ENCODE peak calls at places on chromosome 5, in six cellular contexts. M is MV-4-11, K is T follicular helper cell, T is HFF-Myc, N is COR-L47, Z is Right ventricle myocardium superior. V is an unnamed sample.

GRCh38 chr5:88925692-88926490 is 42.9 kb upstream of the MEF2C start:
- DNase-seq in M (no peak), K (no peak), T (no peak), N (no peak), Z (no peak), V (no peak)

GRCh38 chr5:125685771-125686170 is 737.4 kb upstream of the GRAMD2B start:
- DNase-seq in M (no peak), K (no peak), T (no peak), N (no peak), Z (no peak), V (no peak)

GRCh38 chr5:134545070-134545868 is 19.8 kb downstream of the JADE2 start:
- DNase-seq in M (peak; percentile 85), K (no peak), T (no peak), N (no peak), Z (peak; percentile 90), V (no peak)

GRCh38 chr5:39523821-39524220 is 99.0 kb upstream of the DAB2 start:
- DNase-seq in M (no peak), K (no peak), T (no peak), N (no peak), Z (no peak), V (no peak)

GRCh38 chr5:149466457-149466972 is 84.7 kb downstream of the CSNK1A1 start:
- DNase-seq in M (peak; percentile 58), K (no peak), T (peak; percentile 49), N (no peak), Z (peak; percentile 40), V (no peak)

GRCh38 chr5:98510111-98510510 is 263.4 kb upstream of the RGMB start:
- DNase-seq in M (no peak), K (no peak), T (no peak), N (peak; percentile 44), Z (no peak), V (no peak)

GRCh38 chr5:178404987-178405386 is 172.4 kb upstream of the PHYKPL start:
- DNase-seq in M (peak; percentile 85), K (no peak), T (no peak), N (no peak), Z (no peak), V (no peak)

GRCh38 chr5:80998590-80998979 is 38.4 kb downstream of the RASGRF2 start:
- DNase-seq in M (no peak), K (no peak), T (no peak), N (no peak), Z (no peak), V (no peak)

GRCh38 chr5:172724203-172724602 is 46.8 kb downstream of the DUSP1 start:
- DNase-seq in M (no peak), K (no peak), T (no peak), N (no peak), Z (no peak), V (no peak)

GRCh38 chr5:179263391-179264052 is 81.7 kb downstream of the ADAMTS2 start:
- DNase-seq in M (no peak), K (no peak), T (no peak), N (no peak), Z (peak; percentile 39), V (no peak)

GRCh38 chr5:139636975-139637408 is 11.2 kb upstream of the CXXC5 start:
- DNase-seq in M (peak; percentile 43), K (no peak), T (no peak), N (no peak), Z (no peak), V (peak; percentile 79)

GRCh38 chr5:89729623-89730390 is 679.7 kb downstream of the CETN3 start:
- DNase-seq in M (no peak), K (no peak), T (no peak), N (peak; percentile 25), Z (no peak), V (no peak)

GRCh38 chr5:143705416-143705815 is 106.5 kb upstream of the HMHB1 start:
- DNase-seq in M (no peak), K (no peak), T (no peak), N (no peak), Z (no peak), V (no peak)

GRCh38 chr5:142432369-142432863 is 107.6 kb upstream of the SPRY4 start:
- DNase-seq in M (no peak), K (no peak), T (no peak), N (peak; percentile 12), Z (no peak), V (peak; percentile 30)

GRCh38 chr5:122263352-122264030 is 48.5 kb upstream of the SNCAIP start:
- DNase-seq in M (no peak), K (no peak), T (no peak), N (no peak), Z (no peak), V (no peak)

GRCh38 chr5:132662925-132663770 is 5.2 kb downstream of the IL13 start:
- DNase-seq in M (peak; percentile 16), K (no peak), T (no peak), N (no peak), Z (no peak), V (peak; percentile 86)

GRCh38 chr5:74433255-74434123 is 207.0 kb downstream of the ENC1 start:
- DNase-seq in M (peak; percentile 84), K (no peak), T (no peak), N (no peak), Z (no peak), V (peak; percentile 11)

GRCh38 chr5:117054808-117055398 is 480.3 kb upstream of the SEMA6A start:
- DNase-seq in M (no peak), K (no peak), T (no peak), N (peak; percentile 55), Z (no peak), V (no peak)

GRCh38 chr5:79793722-79794121 is 104.1 kb downstream of the CMYA5 start:
- DNase-seq in M (peak; percentile 2), K (no peak), T (no peak), N (no peak), Z (no peak), V (no peak)

GRCh38 chr5:53613036-53613435 is 52.6 kb downstream of the NDUFS4 start:
- DNase-seq in M (no peak), K (no peak), T (no peak), N (no peak), Z (no peak), V (no peak)

GRCh38 chr5:76472338-76473336 is 69.6 kb downstream of the IQGAP2 start:
- DNase-seq in M (no peak), K (peak; percentile 16), T (no peak), N (no peak), Z (no peak), V (no peak)

GRCh38 chr5:11504794-11505193 is 399.5 kb downstream of the CTNND2 start:
- DNase-seq in M (no peak), K (no peak), T (no peak), N (no peak), Z (no peak), V (no peak)

GRCh38 chr5:172714491-172715420 is 56.2 kb downstream of the DUSP1 start:
- DNase-seq in M (peak; percentile 55), K (peak; percentile 51), T (peak; percentile 32), N (peak; percentile 53), Z (peak; percentile 88), V (peak; percentile 79)

GRCh38 chr5:5676218-5676617 is 253.7 kb downstream of the ICE1 start:
- DNase-seq in M (no peak), K (no peak), T (no peak), N (no peak), Z (no peak), V (no peak)

GRCh38 chr5:179211076-179211475 is 134.2 kb downstream of the ADAMTS2 start:
- DNase-seq in M (no peak), K (no peak), T (no peak), N (no peak), Z (peak; percentile 24), V (no peak)

GRCh38 chr5:98482321-98483111 is 290.9 kb upstream of the RGMB start:
- DNase-seq in M (no peak), K (no peak), T (no peak), N (no peak), Z (no peak), V (no peak)

GRCh38 chr5:167688731-167689130 is 602.7 kb upstream of the WWC1 start:
- DNase-seq in M (no peak), K (no peak), T (no peak), N (no peak), Z (no peak), V (no peak)

GRCh38 chr5:97735209-97735608 is 552.2 kb upstream of the RIOK2 start:
- DNase-seq in M (no peak), K (no peak), T (peak; percentile 17), N (no peak), Z (no peak), V (no peak)

GRCh38 chr5:124952566-124952965 is 206.1 kb upstream of the ZNF608 start:
- DNase-seq in M (peak; percentile 35), K (no peak), T (no peak), N (no peak), Z (no peak), V (peak; percentile 34)

GRCh38 chr5:98839469-98840383 is 66.3 kb downstream of the RGMB start:
- DNase-seq in M (no peak), K (no peak), T (no peak), N (no peak), Z (no peak), V (no peak)

GRCh38 chr5:95369796-95370195 is 21.4 kb upstream of the FAM81B start:
- DNase-seq in M (peak; percentile 77), K (no peak), T (no peak), N (no peak), Z (no peak), V (no peak)

GRCh38 chr5:137264041-137264440 is 235.1 kb downstream of the SPOCK1 start:
- DNase-seq in M (no peak), K (no peak), T (no peak), N (no peak), Z (no peak), V (no peak)

GRCh38 chr5:122465994-122466393 is 154.0 kb downstream of the SNCAIP start:
- DNase-seq in M (no peak), K (no peak), T (no peak), N (no peak), Z (no peak), V (no peak)